ENCODE peak calls at places on chromosomes 2 and 18, in five cellular contexts. C is activated T-cell treated with anti-CD3 and anti-CD28 coated beads, Interleukin-2, amount 50 U/mL, for 48 hours; O is transverse colon; E is IMR-90; G is cardiac fibroblast. B is an unnamed sample.

GRCh38 chr2:239583879-239584859 is 183.3 kb upstream of the HDAC4 start:
- DNase-seq in C (no peak), O (no peak), E (no peak), G (no peak), B (no peak)

GRCh38 chr2:189613650-189614420 is 33.2 kb upstream of the SLC40A1 start:
- DNase-seq in C (no peak), O (no peak), E (peak; percentile 75), G (peak; percentile 75), B (peak; percentile 53)

GRCh38 chr18:21910906-21911305 is 170.3 kb downstream of the MIB1 start:
- DNase-seq in C (no peak), O (no peak), E (no peak), G (no peak), B (no peak)

GRCh38 chr2:120528051-120528692 is 182.2 kb downstream of the INHBB start:
- DNase-seq in C (no peak), O (no peak), E (no peak), G (no peak), B (no peak)

GRCh38 chr2:158197940-158198339 is 96.3 kb downstream of the UPP2 start:
- DNase-seq in C (no peak), O (no peak), E (no peak), G (no peak), B (no peak)

GRCh38 chr18:58391113-58391892 is 237.6 kb downstream of the ALPK2 start:
- DNase-seq in C (no peak), O (no peak), E (no peak), G (no peak), B (no peak)

GRCh38 chr2:219457784-219458369 is 23.2 kb downstream of the SPEG start:
- DNase-seq in C (peak; percentile 39), O (no peak), E (no peak), G (no peak), B (peak; percentile 39)

GRCh38 chr18:64165906-64166305 is 17.0 kb upstream of the LINC00305 start:
- DNase-seq in C (no peak), O (no peak), E (no peak), G (no peak), B (no peak)

GRCh38 chr18:73768043-73768442 is 379.6 kb downstream of the FBXO15 start:
- DNase-seq in C (no peak), O (no peak), E (no peak), G (no peak), B (no peak)

GRCh38 chr2:69159988-69160387 is 147.0 kb downstream of the ANTXR1 start:
- DNase-seq in C (no peak), O (peak; percentile 49), E (no peak), G (no peak), B (no peak)

GRCh38 chr2:217466799-217467198 is 536.0 kb downstream of the TNS1 start:
- DNase-seq in C (no peak), O (no peak), E (no peak), G (no peak), B (no peak)